ENCODE peak calls at places on chromosomes 1 and 21, in ten cellular contexts. V, Z, A, M, E, C, W, L, S and B are unnamed samples.

GRCh38 chr1:151406176-151406575 is 6.8 kb downstream of the PSMB4 start:
- DNase-seq in V (no peak), E (no peak), A (no peak), M (no peak), L (no peak), S (no peak), W (no peak), C (no peak), Z (no peak), B (no peak)

GRCh38 chr1:35029756-35030155 is 2.0 kb downstream of the ZMYM6 start:
- DNase-seq in V (peak; percentile 25), S (peak; percentile 52), C (no peak), A (no peak), E (no peak), L (no peak), W (no peak), M (no peak), Z (no peak), B (no peak)

GRCh38 chr1:108000620-108001105 is 35.7 kb upstream of the VAV3 start:
- DNase-seq in V (peak; percentile 93), S (peak; percentile 26), L (peak; percentile 55), M (no peak), A (no peak), C (no peak), Z (peak; percentile 74), W (peak; percentile 57), E (no peak), B (peak; percentile 49)

GRCh38 chr1:52506920-52507546 is 45.9 kb downstream of the TUT4 start:
- DNase-seq in A (no peak), S (no peak), L (no peak), M (no peak), C (no peak), Z (no peak), E (no peak), W (no peak), V (no peak), B (no peak)

GRCh38 chr1:220067246-220068204 is 21.2 kb upstream of the EPRS1 start:
- DNase-seq in V (peak; percentile 3), A (no peak), L (no peak), W (no peak), C (no peak), M (no peak), E (no peak), S (no peak), Z (no peak), B (no peak)

GRCh38 chr1:214558002-214558770 is 6.8 kb upstream of the PTPN14 start:
- DNase-seq in M (no peak), S (peak; percentile 96), L (no peak), V (peak; percentile 73), W (no peak), A (no peak), C (peak; percentile 50), E (no peak), Z (no peak), B (no peak)

GRCh38 chr1:55276671-55277376 is 61.7 kb upstream of the USP24 start:
- DNase-seq in Z (no peak), C (no peak), L (peak; percentile 37), V (no peak), A (peak; percentile 41), E (no peak), M (no peak), S (no peak), W (no peak), B (no peak)

GRCh38 chr1:15525043-15525958 is 1.3 kb upstream of the CASP9 start:
- DNase-seq in M (peak; percentile 99), E (no peak), L (peak; percentile 99), Z (peak; percentile 100), A (peak; percentile 25), C (no peak), S (no peak), W (no peak), V (no peak), B (no peak)

GRCh38 chr1:12708956-12709555 is 6.9 kb upstream of the AADACL3 start:
- DNase-seq in A (no peak), M (no peak), V (no peak), L (no peak), Z (no peak), W (no peak), C (no peak), S (peak; percentile 83), E (no peak), B (no peak)

GRCh38 chr1:20726932-20727745 is 5.4 kb downstream of the SH2D5 start:
- DNase-seq in V (no peak), S (no peak), E (peak; percentile 41), L (no peak), C (no peak), A (no peak), W (no peak), Z (no peak), M (peak; percentile 64), B (no peak)

GRCh38 chr1:224047538-224047937 is 66.4 kb upstream of the FBXO28 start:
- DNase-seq in S (peak; percentile 64), L (no peak), C (peak; percentile 26), V (no peak), W (no peak), Z (no peak), E (no peak), M (no peak), A (no peak), B (no peak)

GRCh38 chr1:171267391-171267790 is 19.1 kb downstream of the FMO1 start:
- DNase-seq in E (no peak), A (no peak), V (peak; percentile 16), W (no peak), M (no peak), C (peak; percentile 39), L (no peak), Z (no peak), S (peak; percentile 68), B (no peak)

GRCh38 chr1:207938016-207938415 is 27.1 kb upstream of the CD34 start:
- DNase-seq in Z (no peak), A (no peak), E (no peak), S (peak; percentile 33), M (no peak), V (peak; percentile 59), L (no peak), W (no peak), C (no peak), B (no peak)

GRCh38 chr1:64543831-64544230 is 73.9 kb downstream of the CACHD1 start:
- DNase-seq in L (peak; percentile 17), C (no peak), M (no peak), V (no peak), E (no peak), S (no peak), Z (peak; percentile 52), A (no peak), W (no peak), B (no peak)

GRCh38 chr1:18557621-18558465 is 72.8 kb upstream of the PAX7 start:
- DNase-seq in E (no peak), M (no peak), L (no peak), A (peak; percentile 12), C (no peak), W (no peak), S (peak; percentile 6), Z (peak; percentile 24), V (no peak), B (peak; percentile 22)

GRCh38 chr1:114691061-114691460 is 4.3 kb downstream of the AMPD1 start:
- DNase-seq in A (no peak), L (no peak), C (no peak), Z (no peak), M (no peak), S (no peak), E (no peak), W (no peak), V (no peak), B (no peak)

DNA sequence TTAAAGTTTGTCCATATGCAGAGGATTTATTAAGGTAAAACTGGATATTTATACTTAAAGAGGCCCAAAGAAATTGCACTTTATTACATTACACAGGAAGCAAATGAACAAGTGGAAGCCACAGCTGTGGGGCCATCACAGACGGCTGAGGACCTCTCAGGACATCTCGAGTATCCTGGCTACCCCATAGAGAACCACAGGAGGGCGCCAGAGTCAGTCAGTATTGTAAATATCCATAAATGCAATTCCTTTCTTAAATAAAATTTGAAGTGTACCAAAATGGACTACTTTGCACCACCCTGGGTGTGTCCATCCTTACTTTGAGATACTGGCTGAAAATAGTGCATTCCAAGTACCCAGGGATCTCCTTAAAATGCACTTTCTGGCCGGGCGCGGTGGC is 257.2 kb downstream of the MRPL39 start:
- DNase-seq in W (no peak), V (peak; percentile 59), L (no peak), A (peak; percentile 11), E (no peak), C (no peak), S (peak; percentile 43), Z (peak; percentile 51), M (no peak), B (peak; percentile 70)
- TF ChIP-seq CTCF in W (no peak), V (peak; percentile 66), L (no peak), A (peak; percentile 22), E (no peak), C (peak; percentile 74), S (peak; percentile 68), Z (no peak), M (no peak), B (peak; percentile 82)

DNA sequence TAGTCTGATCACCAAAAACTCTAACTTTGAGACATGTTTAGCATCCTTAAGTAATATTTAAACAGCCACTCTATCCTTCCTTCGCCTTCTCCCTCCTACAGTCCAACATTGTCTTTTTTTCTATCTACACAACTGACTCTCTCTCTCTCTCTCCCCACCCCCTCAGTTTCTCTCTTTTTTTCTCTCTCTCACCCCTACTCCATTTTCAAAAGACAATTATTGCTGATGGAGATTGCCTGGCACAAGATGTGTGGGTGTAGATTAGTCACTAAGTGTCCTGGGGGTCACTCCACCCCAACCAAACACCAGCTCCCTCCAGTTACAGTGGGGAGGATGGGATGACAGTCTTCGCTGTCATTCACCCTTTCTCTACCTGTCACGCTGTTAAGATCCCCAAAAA is 94.5 kb upstream of the NFIA start:
- DNase-seq in Z (no peak), E (no peak), M (no peak), W (no peak), V (no peak), S (no peak), A (no peak), C (no peak), L (no peak), B (no peak)
- H3K4me3 ChIP-seq in Z (no peak overlapping the region), E (no peak overlapping the region), M (no peak overlapping the region), W (no peak overlapping the region), V (no peak overlapping the region), S (no peak overlapping the region), A (no peak overlapping the region), C (no peak overlapping the region), L (no peak overlapping the region), B (no peak overlapping the region)

GRCh38 chr1:157773723-157774350 is 3.1 kb downstream of the FCRL2 start:
- DNase-seq in S (no peak), M (no peak), V (no peak), W (no peak), C (no peak), A (peak; percentile 3), L (no peak), Z (no peak), E (no peak), B (no peak)
- TF ChIP-seq CTCF in S (no peak), M (no peak), V (no peak), W (no peak), C (no peak), A (peak; percentile 18), L (no peak), Z (no peak), E (no peak), B (peak; percentile 9)

DNA sequence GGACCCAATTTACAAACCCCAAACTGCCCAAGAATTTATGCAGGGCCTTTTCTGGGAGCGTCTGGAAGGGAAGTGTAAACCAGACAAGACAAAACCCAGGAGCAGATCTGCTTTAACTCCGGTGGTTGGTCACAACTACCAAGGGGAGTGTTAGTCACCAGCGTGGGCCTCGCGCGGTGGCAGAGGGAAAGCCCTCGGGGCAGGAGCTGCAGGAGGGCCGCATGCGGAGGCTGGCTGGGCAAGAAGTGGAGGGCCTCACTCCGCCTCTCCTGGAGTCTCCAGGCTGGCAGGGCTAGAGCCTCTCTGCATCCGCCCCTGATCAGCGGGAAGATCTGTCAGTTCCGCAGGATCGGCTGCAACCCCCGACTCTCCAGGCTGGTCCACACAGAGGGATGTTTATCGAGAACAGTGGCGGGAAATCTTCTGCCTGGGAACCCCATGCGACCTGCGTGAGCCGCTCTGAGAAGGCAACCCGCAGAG is 2.0 kb downstream of the COL24A1 start:
- DNase-seq in M (no peak), Z (no peak), E (no peak), W (no peak), A (no peak), S (peak; percentile 86), V (no peak), C (peak; percentile 65), L (no peak), B (peak; percentile 37)
- H3K4me3 ChIP-seq in M (peak overlapping the region; percentile 41), Z (no peak overlapping the region), E (no peak overlapping the region), W (peak overlapping the region; percentile 62), A (no peak overlapping the region), S (peak overlapping the region; percentile 43), V (no peak overlapping the region), C (peak overlapping the region; percentile 15), L (peak overlapping the region; percentile 61), B (no peak overlapping the region)